ENCODE peak calls at places on chromosomes 7 and 10, in eight cellular contexts. One of them, this sample, is unnamed.

GRCh38 chr7:27178366-27178765 is 4.2 kb upstream of the HOXA10 start:
- DNase-seq in pancreas: no peak
- DNase-seq in AG10803: peak; percentile 70
- DNase-seq in fibroblast of pulmonary artery: no peak
- DNase-seq in choroid plexus epithelial cell: no peak
- DNase-seq in thoracic aorta: no peak
- DNase-seq in neural progenitor cell: no peak
- DNase-seq in cardiac fibroblast: no peak
- DNase-seq in this sample: peak; percentile 88

GRCh38 chr7:98341106-98341505 is 59.6 kb downstream of the BRI3 start:
- DNase-seq in neural progenitor cell: no peak
- DNase-seq in thoracic aorta: no peak
- DNase-seq in cardiac fibroblast: peak; percentile 57
- DNase-seq in choroid plexus epithelial cell: peak; percentile 50
- DNase-seq in pancreas: no peak
- DNase-seq in AG10803: peak; percentile 79
- DNase-seq in fibroblast of pulmonary artery: no peak
- DNase-seq in this sample: peak; percentile 32

GRCh38 chr7:69588773-69589172 is 9.5 kb upstream of the AUTS2 start:
- DNase-seq in cardiac fibroblast: no peak
- DNase-seq in choroid plexus epithelial cell: no peak
- DNase-seq in thoracic aorta: no peak
- DNase-seq in pancreas: no peak
- DNase-seq in AG10803: no peak
- DNase-seq in neural progenitor cell: no peak
- DNase-seq in fibroblast of pulmonary artery: no peak
- DNase-seq in this sample: no peak

GRCh38 chr10:79248341-79248931 is 98.8 kb upstream of the PPIF start:
- DNase-seq in choroid plexus epithelial cell: peak; percentile 93
- DNase-seq in pancreas: no peak
- DNase-seq in neural progenitor cell: no peak
- DNase-seq in cardiac fibroblast: no peak
- DNase-seq in thoracic aorta: no peak
- DNase-seq in fibroblast of pulmonary artery: no peak
- DNase-seq in AG10803: no peak
- DNase-seq in this sample: peak; percentile 80

GRCh38 chr7:128757203-128757602 is 18.0 kb downstream of the CALU start:
- DNase-seq in thoracic aorta: no peak
- DNase-seq in fibroblast of pulmonary artery: no peak
- DNase-seq in choroid plexus epithelial cell: peak; percentile 36
- DNase-seq in pancreas: no peak
- DNase-seq in neural progenitor cell: no peak
- DNase-seq in cardiac fibroblast: peak; percentile 15
- DNase-seq in AG10803: peak; percentile 37
- DNase-seq in this sample: peak; percentile 38

GRCh38 chr7:133199831-133200230 is 53.0 kb upstream of the EXOC4 start:
- DNase-seq in neural progenitor cell: no peak
- DNase-seq in choroid plexus epithelial cell: no peak
- DNase-seq in AG10803: no peak
- DNase-seq in fibroblast of pulmonary artery: no peak
- DNase-seq in thoracic aorta: no peak
- DNase-seq in cardiac fibroblast: no peak
- DNase-seq in pancreas: no peak
- DNase-seq in this sample: no peak

GRCh38 chr10:85319150-85319549 is 990.8 kb downstream of the CCSER2 start:
- DNase-seq in neural progenitor cell: no peak
- DNase-seq in thoracic aorta: no peak
- DNase-seq in pancreas: no peak
- DNase-seq in choroid plexus epithelial cell: peak; percentile 0
- DNase-seq in cardiac fibroblast: no peak
- DNase-seq in fibroblast of pulmonary artery: no peak
- DNase-seq in AG10803: no peak
- DNase-seq in this sample: no peak

GRCh38 chr7:30224511-30225031 is 59.8 kb upstream of the ZNRF2 start:
- DNase-seq in cardiac fibroblast: peak; percentile 76
- DNase-seq in choroid plexus epithelial cell: peak; percentile 94
- DNase-seq in thoracic aorta: no peak
- DNase-seq in neural progenitor cell: no peak
- DNase-seq in pancreas: no peak
- DNase-seq in AG10803: peak; percentile 95
- DNase-seq in fibroblast of pulmonary artery: peak; percentile 53
- DNase-seq in this sample: peak; percentile 52

GRCh38 chr7:142930126-142930730 is 3.3 kb downstream of the TRPV5 start:
- DNase-seq in thoracic aorta: no peak
- DNase-seq in fibroblast of pulmonary artery: no peak
- DNase-seq in choroid plexus epithelial cell: no peak
- DNase-seq in neural progenitor cell: no peak
- DNase-seq in cardiac fibroblast: no peak
- DNase-seq in pancreas: no peak
- DNase-seq in AG10803: no peak
- DNase-seq in this sample: no peak

GRCh38 chr7:20021834-20022233 is 195.3 kb downstream of the MACC1 start:
- DNase-seq in pancreas: no peak
- DNase-seq in AG10803: peak; percentile 55
- DNase-seq in neural progenitor cell: no peak
- DNase-seq in choroid plexus epithelial cell: no peak
- DNase-seq in fibroblast of pulmonary artery: no peak
- DNase-seq in cardiac fibroblast: no peak
- DNase-seq in thoracic aorta: no peak
- DNase-seq in this sample: peak; percentile 5

GRCh38 chr7:30027065-30027456 is 559 bp upstream of the FKBP14 start:
- DNase-seq in cardiac fibroblast: peak; percentile 68
- DNase-seq in pancreas: no peak
- DNase-seq in thoracic aorta: no peak
- DNase-seq in fibroblast of pulmonary artery: peak; percentile 48
- DNase-seq in neural progenitor cell: no peak
- DNase-seq in AG10803: peak; percentile 25
- DNase-seq in choroid plexus epithelial cell: peak; percentile 67
- DNase-seq in this sample: no peak

GRCh38 chr10:129761166-129761565 is 202.9 kb downstream of the EBF3 start:
- DNase-seq in fibroblast of pulmonary artery: no peak
- DNase-seq in AG10803: no peak
- DNase-seq in thoracic aorta: no peak
- DNase-seq in pancreas: peak; percentile 21
- DNase-seq in choroid plexus epithelial cell: no peak
- DNase-seq in neural progenitor cell: no peak
- DNase-seq in cardiac fibroblast: no peak
- DNase-seq in this sample: no peak

GRCh38 chr10:98201760-98202159 is 66.2 kb downstream of the LOXL4 start:
- DNase-seq in choroid plexus epithelial cell: no peak
- DNase-seq in pancreas: no peak
- DNase-seq in cardiac fibroblast: no peak
- DNase-seq in neural progenitor cell: no peak
- DNase-seq in AG10803: no peak
- DNase-seq in thoracic aorta: no peak
- DNase-seq in fibroblast of pulmonary artery: no peak
- DNase-seq in this sample: no peak

GRCh38 chr10:44725404-44725803 is 185.7 kb upstream of the TMEM72 start:
- DNase-seq in neural progenitor cell: no peak
- DNase-seq in cardiac fibroblast: peak; percentile 41
- DNase-seq in thoracic aorta: no peak
- DNase-seq in pancreas: no peak
- DNase-seq in AG10803: peak; percentile 55
- DNase-seq in fibroblast of pulmonary artery: peak; percentile 32
- DNase-seq in choroid plexus epithelial cell: peak; percentile 34
- DNase-seq in this sample: no peak

GRCh38 chr10:110634527-110635209 is 9.5 kb upstream of the RBM20 start:
- DNase-seq in fibroblast of pulmonary artery: no peak
- DNase-seq in neural progenitor cell: no peak
- DNase-seq in thoracic aorta: no peak
- DNase-seq in cardiac fibroblast: no peak
- DNase-seq in AG10803: no peak
- DNase-seq in pancreas: peak; percentile 77
- DNase-seq in choroid plexus epithelial cell: no peak
- DNase-seq in this sample: no peak

GRCh38 chr7:17786314-17786852 is 153.9 kb downstream of the SNX13 start:
- DNase-seq in choroid plexus epithelial cell: no peak
- DNase-seq in fibroblast of pulmonary artery: no peak
- DNase-seq in AG10803: no peak
- DNase-seq in pancreas: no peak
- DNase-seq in thoracic aorta: no peak
- DNase-seq in cardiac fibroblast: no peak
- DNase-seq in neural progenitor cell: peak; percentile 38
- DNase-seq in this sample: no peak

GRCh38 chr10:99809931-99810615 is 27.6 kb downstream of the ABCC2 start:
- DNase-seq in fibroblast of pulmonary artery: peak; percentile 39
- DNase-seq in thoracic aorta: no peak
- DNase-seq in neural progenitor cell: no peak
- DNase-seq in choroid plexus epithelial cell: peak; percentile 65
- DNase-seq in pancreas: no peak
- DNase-seq in cardiac fibroblast: peak; percentile 9
- DNase-seq in AG10803: peak; percentile 58
- DNase-seq in this sample: peak; percentile 90

GRCh38 chr10:13346280-13346819 is 1.7 kb downstream of the SEPHS1 start:
- DNase-seq in thoracic aorta: no peak
- DNase-seq in pancreas: no peak
- DNase-seq in neural progenitor cell: peak; percentile 21
- DNase-seq in choroid plexus epithelial cell: peak; percentile 53
- DNase-seq in fibroblast of pulmonary artery: peak; percentile 61
- DNase-seq in cardiac fibroblast: peak; percentile 84
- DNase-seq in AG10803: peak; percentile 74
- DNase-seq in this sample: peak; percentile 78

GRCh38 chr10:82826132-82826531 is 951.1 kb downstream of the NRG3 start:
- DNase-seq in pancreas: no peak
- DNase-seq in neural progenitor cell: no peak
- DNase-seq in choroid plexus epithelial cell: no peak
- DNase-seq in cardiac fibroblast: peak; percentile 37
- DNase-seq in AG10803: peak; percentile 88
- DNase-seq in fibroblast of pulmonary artery: peak; percentile 26
- DNase-seq in thoracic aorta: no peak
- DNase-seq in this sample: peak; percentile 64

GRCh38 chr10:71920540-71921318 is 43.5 kb upstream of the CHST3 start:
- DNase-seq in cardiac fibroblast: peak; percentile 38
- DNase-seq in fibroblast of pulmonary artery: peak; percentile 41
- DNase-seq in choroid plexus epithelial cell: peak; percentile 44
- DNase-seq in AG10803: no peak
- DNase-seq in pancreas: no peak
- DNase-seq in neural progenitor cell: no peak
- DNase-seq in thoracic aorta: no peak
- DNase-seq in this sample: peak; percentile 91

GRCh38 chr10:97182327-97182990 is 3.3 kb downstream of the SLIT1 start:
- DNase-seq in pancreas: peak; percentile 17
- DNase-seq in cardiac fibroblast: no peak
- DNase-seq in choroid plexus epithelial cell: no peak
- DNase-seq in fibroblast of pulmonary artery: no peak
- DNase-seq in AG10803: no peak
- DNase-seq in neural progenitor cell: no peak
- DNase-seq in thoracic aorta: no peak
- DNase-seq in this sample: no peak

GRCh38 chr10:17236468-17236886 is 8.4 kb downstream of the VIM start:
- DNase-seq in choroid plexus epithelial cell: no peak
- DNase-seq in AG10803: no peak
- DNase-seq in neural progenitor cell: no peak
- DNase-seq in fibroblast of pulmonary artery: peak; percentile 29
- DNase-seq in thoracic aorta: no peak
- DNase-seq in cardiac fibroblast: peak; percentile 37
- DNase-seq in pancreas: no peak
- DNase-seq in this sample: no peak

GRCh38 chr7:128911441-128912031 is 1.0 kb upstream of the KCP start:
- DNase-seq in cardiac fibroblast: no peak
- DNase-seq in fibroblast of pulmonary artery: no peak
- DNase-seq in thoracic aorta: no peak
- DNase-seq in pancreas: no peak
- DNase-seq in AG10803: no peak
- DNase-seq in choroid plexus epithelial cell: no peak
- DNase-seq in neural progenitor cell: peak; percentile 60
- DNase-seq in this sample: no peak

GRCh38 chr7:76278540-76278939 is 23.9 kb upstream of the HSPB1 start:
- DNase-seq in choroid plexus epithelial cell: no peak
- DNase-seq in cardiac fibroblast: peak; percentile 33
- DNase-seq in pancreas: no peak
- DNase-seq in neural progenitor cell: no peak
- DNase-seq in fibroblast of pulmonary artery: no peak
- DNase-seq in thoracic aorta: no peak
- DNase-seq in AG10803: no peak
- DNase-seq in this sample: no peak

GRCh38 chr10:103583871-103584215 is 90.3 kb downstream of the NEURL1 start:
- DNase-seq in AG10803: no peak
- DNase-seq in thoracic aorta: no peak
- DNase-seq in fibroblast of pulmonary artery: no peak
- DNase-seq in pancreas: no peak
- DNase-seq in choroid plexus epithelial cell: no peak
- DNase-seq in cardiac fibroblast: no peak
- DNase-seq in neural progenitor cell: no peak
- DNase-seq in this sample: no peak
- H3K4me3 ChIP-seq in AG10803: peak overlapping the region; percentile 55
- H3K4me3 ChIP-seq in thoracic aorta: peak overlapping the region; percentile 52
- H3K4me3 ChIP-seq in fibroblast of pulmonary artery: no peak overlapping the region
- H3K4me3 ChIP-seq in pancreas: no peak overlapping the region
- H3K4me3 ChIP-seq in choroid plexus epithelial cell: no peak overlapping the region
- H3K4me3 ChIP-seq in cardiac fibroblast: no peak overlapping the region
- H3K4me3 ChIP-seq in neural progenitor cell: no peak overlapping the region
- H3K4me3 ChIP-seq in this sample: no peak overlapping the region

DNA sequence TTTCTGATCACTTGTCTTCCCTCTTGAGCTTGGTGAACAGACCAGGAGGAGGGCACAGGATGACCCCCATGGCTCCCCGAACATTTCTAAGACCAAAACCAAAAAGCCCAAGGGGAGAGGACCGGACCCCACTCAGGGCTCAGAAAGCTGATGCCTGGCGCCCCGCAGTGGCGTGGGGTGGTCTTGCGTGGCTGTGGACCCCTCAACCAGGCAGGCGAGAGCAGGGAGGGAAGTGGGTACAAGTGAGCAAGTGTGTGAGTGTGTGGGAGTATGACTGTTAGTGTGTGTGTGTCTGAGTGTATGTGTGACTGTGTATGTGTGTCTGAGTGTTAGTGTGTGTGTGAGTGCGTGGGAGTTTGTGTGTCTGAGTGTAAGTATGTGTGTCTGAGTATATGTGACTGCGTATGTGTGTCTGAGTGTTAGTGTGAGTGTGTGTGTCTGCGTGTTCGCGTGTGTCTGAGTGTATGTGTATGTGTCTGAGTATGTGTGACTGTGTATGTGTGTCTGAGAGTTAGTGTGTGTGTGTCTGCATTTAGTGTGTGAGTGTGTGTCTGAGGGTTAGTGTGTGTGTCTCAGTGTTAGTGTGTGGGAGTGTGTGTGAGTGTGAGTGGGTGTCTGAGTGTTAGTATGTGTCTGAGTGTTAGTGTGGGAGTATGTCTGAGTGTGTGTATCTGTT is 34.0 kb upstream of the INSIG1 start:
- DNase-seq in pancreas: no peak
- DNase-seq in AG10803: no peak
- DNase-seq in cardiac fibroblast: no peak
- DNase-seq in thoracic aorta: no peak
- DNase-seq in fibroblast of pulmonary artery: no peak
- DNase-seq in choroid plexus epithelial cell: no peak
- DNase-seq in neural progenitor cell: no peak
- DNase-seq in this sample: no peak
- TF ChIP-seq CTCF in pancreas: no peak
- TF ChIP-seq CTCF in AG10803: no peak
- TF ChIP-seq CTCF in cardiac fibroblast: no peak
- TF ChIP-seq CTCF in thoracic aorta: no peak
- TF ChIP-seq CTCF in fibroblast of pulmonary artery: no peak
- TF ChIP-seq CTCF in choroid plexus epithelial cell: peak; percentile 17
- TF ChIP-seq CTCF in neural progenitor cell: peak; percentile 44
- TF ChIP-seq CTCF in this sample: peak; percentile 20

GRCh38 chr10:11197266-11197712 is 179.6 kb downstream of the CELF2 start:
- DNase-seq in neural progenitor cell: peak; percentile 26
- DNase-seq in cardiac fibroblast: no peak
- DNase-seq in fibroblast of pulmonary artery: peak; percentile 18
- DNase-seq in choroid plexus epithelial cell: no peak
- DNase-seq in thoracic aorta: no peak
- DNase-seq in pancreas: no peak
- DNase-seq in AG10803: peak; percentile 20
- DNase-seq in this sample: no peak
- H3K4me3 ChIP-seq in neural progenitor cell: no peak overlapping the region
- H3K4me3 ChIP-seq in cardiac fibroblast: no peak overlapping the region
- H3K4me3 ChIP-seq in fibroblast of pulmonary artery: no peak overlapping the region
- H3K4me3 ChIP-seq in choroid plexus epithelial cell: no peak overlapping the region
- H3K4me3 ChIP-seq in thoracic aorta: no peak overlapping the region
- H3K4me3 ChIP-seq in pancreas: no peak overlapping the region
- H3K4me3 ChIP-seq in AG10803: no peak overlapping the region
- H3K4me3 ChIP-seq in this sample: no peak overlapping the region

GRCh38 chr10:64091889-64092288 is 570.7 kb downstream of the REEP3 start:
- DNase-seq in thoracic aorta: no peak
- DNase-seq in cardiac fibroblast: peak; percentile 27
- DNase-seq in neural progenitor cell: peak; percentile 52
- DNase-seq in AG10803: peak; percentile 4
- DNase-seq in choroid plexus epithelial cell: peak; percentile 1
- DNase-seq in pancreas: no peak
- DNase-seq in fibroblast of pulmonary artery: peak; percentile 11
- DNase-seq in this sample: no peak
- TF ChIP-seq CTCF in thoracic aorta: no peak
- TF ChIP-seq CTCF in cardiac fibroblast: peak; percentile 22
- TF ChIP-seq CTCF in neural progenitor cell: peak; percentile 64
- TF ChIP-seq CTCF in AG10803: peak; percentile 17
- TF ChIP-seq CTCF in choroid plexus epithelial cell: peak; percentile 4
- TF ChIP-seq CTCF in pancreas: no peak
- TF ChIP-seq CTCF in fibroblast of pulmonary artery: no peak
- TF ChIP-seq CTCF in this sample: peak; percentile 15

This sample was measured in fibroblast of villous mesenchyme.